ENCODE peak calls at places on chromosomes 12 and 14, in seven cellular contexts. M, Y, L, T, E, N and Q are unnamed samples.

GRCh38 chr14:79265366-79265765 is 945.9 kb downstream of the DIO2 start:
- DNase-seq in M (peak), Y (peak), L (no peak), T (no peak), E (no peak), N (no peak), Q (no peak)

GRCh38 chr12:6318440-6318879 is 8.0 kb downstream of the PLEKHG6 start:
- DNase-seq in M (peak), Y (peak), L (no peak), T (no peak), E (no peak), N (no peak), Q (no peak)

GRCh38 chr12:113130457-113131135 is 5.0 kb downstream of the RASAL1 start:
- DNase-seq in M (no peak), Y (peak), L (no peak), T (no peak), E (no peak), N (no peak), Q (no peak)

GRCh38 chr12:47023944-47024343 is 55.5 kb upstream of the PCED1B start:
- DNase-seq in M (no peak), Y (no peak), L (no peak), T (no peak), E (no peak), N (no peak), Q (no peak)

GRCh38 chr12:132178801-132179401 is 34.6 kb downstream of the NOC4L start:
- DNase-seq in M (no peak), Y (no peak), L (no peak), T (no peak), E (no peak), N (no peak), Q (no peak)

GRCh38 chr12:30694971-30695326 is 720 bp downstream of the IPO8 start:
- DNase-seq in M (peak), Y (peak), L (peak), T (peak), E (no peak), N (no peak), Q (no peak)

GRCh38 chr12:130183585-130184370 is 21.5 kb downstream of the FZD10 start:
- DNase-seq in M (no peak), Y (no peak), L (no peak), T (no peak), E (no peak), N (no peak), Q (no peak)

GRCh38 chr14:76719664-76720063 is 41.6 kb upstream of the VASH1 start:
- DNase-seq in M (no peak), Y (no peak), L (no peak), T (no peak), E (no peak), N (no peak), Q (no peak)

GRCh38 chr12:48815281-48816110 is 2.8 kb upstream of the CACNB3 start:
- DNase-seq in M (peak), Y (peak), L (peak), T (peak), E (peak), N (peak), Q (no peak)

GRCh38 chr14:87081004-87081403 is 912.0 kb downstream of the GALC start:
- DNase-seq in M (no peak), Y (no peak), L (no peak), T (no peak), E (no peak), N (no peak), Q (no peak)

GRCh38 chr12:15856097-15856982 is 25.8 kb upstream of the STRAP start:
- DNase-seq in M (peak), Y (peak), L (peak), T (peak), E (peak), N (peak), Q (no peak)

GRCh38 chr12:60071759-60072191 is 475.9 kb downstream of the SLC16A7 start:
- DNase-seq in M (no peak), Y (no peak), L (no peak), T (no peak), E (no peak), N (no peak), Q (no peak)